ENCODE peak calls at places on chromosomes 3 and 15, in five cellular contexts. O is H1, I is IMR-90, S is neuronal stem cell, G is H9. X is an unnamed sample.
A peak's percentile ranks its signal among the peaks of the same experiment; 100 is the strongest.

GRCh38 chr3:42190701-42191442 is 75.1 kb downstream of the CCK start:
- DNase-seq in O (no peak), I (peak; percentile 52), S (peak; percentile 72), G (peak; percentile 76), X (peak; percentile 74)

GRCh38 chr15:96121066-96121465 is 209.4 kb upstream of the NR2F2 start:
- DNase-seq in O (no peak), I (no peak), S (no peak), G (no peak), X (no peak)

GRCh38 chr3:54578417-54578816 is 349.4 kb downstream of the LRTM1 start:
- DNase-seq in O (no peak), I (no peak), S (no peak), G (no peak), X (no peak)

GRCh38 chr3:28915711-28916481 is 365.0 kb upstream of the RBMS3 start:
- DNase-seq in O (peak; percentile 10), I (peak; percentile 91), S (peak; percentile 37), G (peak; percentile 43), X (peak; percentile 78)

GRCh38 chr15:58526647-58527192 is 94.9 kb downstream of the LIPC start:
- DNase-seq in O (no peak), I (no peak), S (no peak), G (no peak), X (no peak)

GRCh38 chr3:175212896-175213295 is 353.8 kb downstream of the NAALADL2 start:
- DNase-seq in O (no peak), I (peak; percentile 70), S (no peak), G (no peak), X (no peak)

GRCh38 chr3:156727519-156728205 is 53.3 kb downstream of the TIPARP start:
- DNase-seq in O (no peak), I (no peak), S (no peak), G (no peak), X (no peak)

GRCh38 chr3:109702252-109702651 is 364.9 kb upstream of the DPPA4 start:
- DNase-seq in O (no peak), I (peak; percentile 77), S (no peak), G (no peak), X (no peak)

GRCh38 chr15:69780374-69780773 is 317.3 kb downstream of the TLE3 start:
- DNase-seq in O (no peak), I (peak; percentile 36), S (no peak), G (no peak), X (no peak)

DNA sequence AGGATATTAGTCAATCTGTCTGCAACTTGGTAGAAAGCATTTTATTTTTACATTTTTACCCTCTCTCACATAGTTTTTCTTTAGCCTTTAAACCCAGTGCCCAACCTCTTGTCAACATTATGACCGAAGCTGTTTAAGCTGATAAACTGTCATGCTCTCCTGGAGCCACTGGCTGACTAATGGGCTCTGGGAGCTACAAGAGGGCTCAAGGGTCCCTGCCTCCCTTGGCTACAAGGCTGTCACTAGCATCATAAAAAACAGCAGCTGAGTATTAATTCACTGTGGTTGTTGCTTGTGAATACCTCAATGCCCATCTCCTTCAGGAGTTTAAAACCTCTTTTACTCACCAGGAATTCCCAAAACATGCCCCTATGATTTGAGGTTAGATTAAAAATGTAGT is 237.9 kb downstream of the ZMAT3 start:
- DNase-seq in O (no peak), I (no peak), S (no peak), G (no peak), X (no peak)
- H3K79me1 ChIP-seq in O (no peaks in the 10 kb centered on the region), I (no peaks in the 10 kb centered on the region), S (no peaks in the 10 kb centered on the region), G (no peaks in the 10 kb centered on the region), X (no peaks in the 10 kb centered on the region)

GRCh38 chr15:83746231-83746630 is 92.3 kb downstream of the ADAMTSL3 start:
- DNase-seq in O (no peak), I (no peak), S (no peak), G (no peak), X (no peak)
- H3K9ac ChIP-seq in O (no peak overlapping the region), I (no peak overlapping the region), S (no peak overlapping the region), G (no peak overlapping the region), X (no peak overlapping the region)

GRCh38 chr3:4721511-4721911 is 228.4 kb downstream of the ITPR1 start:
- DNase-seq in O (no peak), I (peak; percentile 95), S (no peak), G (no peak), X (peak; percentile 71)
- H3K4me1 ChIP-seq in O (peaks cover 7% of the 10 kb centered on the region), I (peaks cover 19% of the 10 kb centered on the region), S (peaks cover 1% of the 10 kb centered on the region), G (no peaks in the 10 kb centered on the region), X (peaks cover 3% of the 10 kb centered on the region)

GRCh38 chr3:126460386-126460785 is 15.3 kb downstream of the ZXDC start:
- DNase-seq in O (no peak), I (no peak), S (no peak), G (no peak), X (no peak)

GRCh38 chr3:126459111-126459762 is 16.5 kb downstream of the ZXDC start:
- DNase-seq in O (no peak), I (no peak), S (no peak), G (no peak), X (no peak)

GRCh38 chr3:126456766-126457388 is 18.8 kb downstream of the ZXDC start:
- DNase-seq in O (no peak), I (no peak), S (no peak), G (no peak), X (no peak)

GRCh38 chr3:126461450-126462070 is 14.1 kb downstream of the ZXDC start:
- DNase-seq in O (no peak), I (no peak), S (no peak), G (no peak), X (no peak)

DNA sequence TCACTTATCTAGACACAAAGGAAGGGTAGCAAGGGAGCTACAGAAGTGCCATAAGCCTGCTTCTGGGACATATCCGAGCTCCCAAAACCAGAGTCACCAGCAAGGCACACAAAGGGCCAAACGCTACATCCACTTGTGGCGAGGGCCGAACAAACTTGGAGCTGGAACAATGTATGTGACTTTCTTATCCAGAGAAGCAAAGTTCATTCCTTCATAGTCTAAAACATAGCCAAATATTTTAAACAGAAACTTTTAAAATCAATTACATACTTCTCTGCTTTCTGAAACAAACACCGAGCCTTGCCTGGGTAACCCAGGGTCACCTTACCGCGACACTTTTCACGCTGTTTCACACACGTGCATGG is 15.9 kb downstream of the ZXDC start:
- DNase-seq in O (no peak), I (no peak), S (no peak), G (no peak), X (no peak)
- H3K79me1 ChIP-seq in O (peaks cover 6% of the 10 kb centered on the region), I (peaks cover 25% of the 10 kb centered on the region), S (peaks cover 12% of the 10 kb centered on the region), G (no peaks in the 10 kb centered on the region), X (peaks cover 9% of the 10 kb centered on the region)

GRCh38 chr3:113560265-113560664 is 27.9 kb downstream of the SIDT1 start:
- DNase-seq in O (no peak), I (no peak), S (no peak), G (no peak), X (no peak)
- H3K9ac ChIP-seq in O (no peak overlapping the region), I (no peak overlapping the region), S (no peak overlapping the region), G (no peak overlapping the region), X (no peak overlapping the region)

DNA sequence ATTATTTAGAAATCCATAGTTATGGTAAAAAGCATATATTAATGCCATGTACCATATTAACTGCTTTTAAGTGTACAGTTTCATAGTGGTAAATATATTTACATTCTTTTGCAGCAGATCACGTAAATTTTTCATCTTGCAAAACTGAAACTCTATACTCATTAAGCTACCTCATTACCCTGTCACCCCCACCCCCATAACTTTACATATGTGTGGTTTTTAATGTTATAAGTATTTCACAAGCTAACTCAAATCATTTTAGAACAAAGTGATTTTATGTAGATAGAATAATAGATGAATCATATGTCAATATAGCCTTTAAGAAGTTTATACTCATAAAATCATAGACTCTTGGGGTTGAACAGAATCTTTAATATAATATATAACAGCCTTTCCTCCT is 7.1 kb upstream of the TP63 start:
- DNase-seq in O (no peak), I (no peak), S (no peak), G (no peak), X (no peak)
- H3K4me1 ChIP-seq in O (no peaks in the 10 kb centered on the region), I (no peaks in the 10 kb centered on the region), S (no peaks in the 10 kb centered on the region), G (no peaks in the 10 kb centered on the region), X (no peaks in the 10 kb centered on the region)

X was measured in mesendoderm.